ENCODE peak calls at places on chromosomes 16 and 17, in six cellular contexts. One of them, this sample, is unnamed.

GRCh38 chr17:43382776-43383175 is 16.0 kb upstream of the ARL4D start:
- DNase-seq in stimulated activated effector memory CD8-positive, alpha-beta T cell treated with anti-CD3 and anti-CD28 coated beads, Interleukin-12 subunit alpha, Interleukin-12 subunit beta, amount 100 ng/mL, for 72 hours: no peak
- DNase-seq in central memory CD4-positive, alpha-beta T cell: no peak
- DNase-seq in NCI-H146: no peak
- DNase-seq in NCI-H1105: no peak
- DNase-seq in Right ventricle myocardium inferior: no peak
- DNase-seq in this sample: no peak

GRCh38 chr17:75743625-75744206 is 21.3 kb downstream of the GALK1 start:
- DNase-seq in NCI-H1105: no peak
- DNase-seq in central memory CD4-positive, alpha-beta T cell: no peak
- DNase-seq in NCI-H146: no peak
- DNase-seq in Right ventricle myocardium inferior: no peak
- DNase-seq in stimulated activated effector memory CD8-positive, alpha-beta T cell treated with anti-CD3 and anti-CD28 coated beads, Interleukin-12 subunit alpha, Interleukin-12 subunit beta, amount 100 ng/mL, for 72 hours: no peak
- DNase-seq in this sample: no peak

GRCh38 chr16:86396918-86397317 is 113.4 kb upstream of the FOXF1 start:
- DNase-seq in Right ventricle myocardium inferior: no peak
- DNase-seq in NCI-H1105: no peak
- DNase-seq in NCI-H146: no peak
- DNase-seq in central memory CD4-positive, alpha-beta T cell: no peak
- DNase-seq in stimulated activated effector memory CD8-positive, alpha-beta T cell treated with anti-CD3 and anti-CD28 coated beads, Interleukin-12 subunit alpha, Interleukin-12 subunit beta, amount 100 ng/mL, for 72 hours: no peak
- DNase-seq in this sample: no peak

GRCh38 chr17:10114931-10115535 is 83.4 kb downstream of the GAS7 start:
- DNase-seq in NCI-H146: no peak
- DNase-seq in Right ventricle myocardium inferior: peak; percentile 96
- DNase-seq in NCI-H1105: no peak
- DNase-seq in central memory CD4-positive, alpha-beta T cell: peak; percentile 49
- DNase-seq in stimulated activated effector memory CD8-positive, alpha-beta T cell treated with anti-CD3 and anti-CD28 coated beads, Interleukin-12 subunit alpha, Interleukin-12 subunit beta, amount 100 ng/mL, for 72 hours: peak; percentile 33
- DNase-seq in this sample: no peak

GRCh38 chr17:13594762-13595697 is 6.7 kb downstream of the HS3ST3A1 start:
- DNase-seq in Right ventricle myocardium inferior: no peak
- DNase-seq in NCI-H1105: peak; percentile 67
- DNase-seq in NCI-H146: peak; percentile 45
- DNase-seq in stimulated activated effector memory CD8-positive, alpha-beta T cell treated with anti-CD3 and anti-CD28 coated beads, Interleukin-12 subunit alpha, Interleukin-12 subunit beta, amount 100 ng/mL, for 72 hours: peak; percentile 78
- DNase-seq in central memory CD4-positive, alpha-beta T cell: peak; percentile 75
- DNase-seq in this sample: no peak

GRCh38 chr16:57610611-57611010 is 17.8 kb upstream of the ADGRG1 start:
- DNase-seq in stimulated activated effector memory CD8-positive, alpha-beta T cell treated with anti-CD3 and anti-CD28 coated beads, Interleukin-12 subunit alpha, Interleukin-12 subunit beta, amount 100 ng/mL, for 72 hours: no peak
- DNase-seq in NCI-H146: no peak
- DNase-seq in NCI-H1105: no peak
- DNase-seq in Right ventricle myocardium inferior: no peak
- DNase-seq in central memory CD4-positive, alpha-beta T cell: no peak
- DNase-seq in this sample: no peak

GRCh38 chr17:56727876-56728617 is 105.7 kb downstream of the C17orf67 start:
- DNase-seq in NCI-H146: no peak
- DNase-seq in Right ventricle myocardium inferior: no peak
- DNase-seq in NCI-H1105: no peak
- DNase-seq in stimulated activated effector memory CD8-positive, alpha-beta T cell treated with anti-CD3 and anti-CD28 coated beads, Interleukin-12 subunit alpha, Interleukin-12 subunit beta, amount 100 ng/mL, for 72 hours: no peak
- DNase-seq in central memory CD4-positive, alpha-beta T cell: no peak
- DNase-seq in this sample: no peak

GRCh38 chr16:9965079-9965478 is 217.1 kb downstream of the GRIN2A start:
- DNase-seq in Right ventricle myocardium inferior: no peak
- DNase-seq in NCI-H146: no peak
- DNase-seq in NCI-H1105: no peak
- DNase-seq in central memory CD4-positive, alpha-beta T cell: no peak
- DNase-seq in stimulated activated effector memory CD8-positive, alpha-beta T cell treated with anti-CD3 and anti-CD28 coated beads, Interleukin-12 subunit alpha, Interleukin-12 subunit beta, amount 100 ng/mL, for 72 hours: no peak
- DNase-seq in this sample: no peak

GRCh38 chr16:28163699-28164584 is 47.8 kb downstream of the XPO6 start:
- DNase-seq in NCI-H146: no peak
- DNase-seq in stimulated activated effector memory CD8-positive, alpha-beta T cell treated with anti-CD3 and anti-CD28 coated beads, Interleukin-12 subunit alpha, Interleukin-12 subunit beta, amount 100 ng/mL, for 72 hours: no peak
- DNase-seq in Right ventricle myocardium inferior: no peak
- DNase-seq in central memory CD4-positive, alpha-beta T cell: no peak
- DNase-seq in NCI-H1105: no peak
- DNase-seq in this sample: no peak

GRCh38 chr17:50096758-50097157 is 1.6 kb downstream of the PDK2 start:
- DNase-seq in central memory CD4-positive, alpha-beta T cell: no peak
- DNase-seq in Right ventricle myocardium inferior: peak; percentile 60
- DNase-seq in stimulated activated effector memory CD8-positive, alpha-beta T cell treated with anti-CD3 and anti-CD28 coated beads, Interleukin-12 subunit alpha, Interleukin-12 subunit beta, amount 100 ng/mL, for 72 hours: no peak
- DNase-seq in NCI-H146: no peak
- DNase-seq in NCI-H1105: no peak
- DNase-seq in this sample: no peak

GRCh38 chr16:57862698-57863433 is 60.6 kb upstream of the KIFC3 start:
- DNase-seq in NCI-H146: no peak
- DNase-seq in central memory CD4-positive, alpha-beta T cell: no peak
- DNase-seq in stimulated activated effector memory CD8-positive, alpha-beta T cell treated with anti-CD3 and anti-CD28 coated beads, Interleukin-12 subunit alpha, Interleukin-12 subunit beta, amount 100 ng/mL, for 72 hours: no peak
- DNase-seq in NCI-H1105: no peak
- DNase-seq in Right ventricle myocardium inferior: no peak
- DNase-seq in this sample: no peak

GRCh38 chr16:3861808-3862451 is 18.6 kb downstream of the CREBBP start:
- DNase-seq in central memory CD4-positive, alpha-beta T cell: no peak
- DNase-seq in NCI-H146: no peak
- DNase-seq in Right ventricle myocardium inferior: peak; percentile 76
- DNase-seq in NCI-H1105: no peak
- DNase-seq in stimulated activated effector memory CD8-positive, alpha-beta T cell treated with anti-CD3 and anti-CD28 coated beads, Interleukin-12 subunit alpha, Interleukin-12 subunit beta, amount 100 ng/mL, for 72 hours: no peak
- DNase-seq in this sample: no peak

GRCh38 chr17:81342062-81342699 is 47.1 kb upstream of the SLC38A10 start:
- DNase-seq in NCI-H146: no peak
- DNase-seq in Right ventricle myocardium inferior: no peak
- DNase-seq in NCI-H1105: no peak
- DNase-seq in stimulated activated effector memory CD8-positive, alpha-beta T cell treated with anti-CD3 and anti-CD28 coated beads, Interleukin-12 subunit alpha, Interleukin-12 subunit beta, amount 100 ng/mL, for 72 hours: no peak
- DNase-seq in central memory CD4-positive, alpha-beta T cell: no peak
- DNase-seq in this sample: no peak

This sample was measured in NCI-H526.